ENCODE peak calls at places on chromosomes 11 and 22, in four cellular contexts. One of them, this sample, is unnamed.

GRCh38 chr11:122042981-122043380 is 73.0 kb downstream of the BLID start:
- DNase-seq in transverse colon: no peak
- DNase-seq in tibial nerve: no peak
- DNase-seq in aorta: no peak
- DNase-seq in this sample: peak; percentile 49

GRCh38 chr22:50191041-50191740 is 5.5 kb downstream of the TRABD start:
- DNase-seq in tibial nerve: no peak
- DNase-seq in aorta: no peak
- DNase-seq in transverse colon: peak; percentile 78
- DNase-seq in this sample: no peak

GRCh38 chr11:20022363-20023081 is 137.8 kb downstream of the DBX1 start:
- DNase-seq in transverse colon: no peak
- DNase-seq in tibial nerve: no peak
- DNase-seq in aorta: no peak
- DNase-seq in this sample: no peak

GRCh38 chr22:45574069-45574703 is 71.5 kb downstream of the FBLN1 start:
- DNase-seq in aorta: peak; percentile 70
- DNase-seq in tibial nerve: no peak
- DNase-seq in transverse colon: no peak
- DNase-seq in this sample: no peak

GRCh38 chr22:30826670-30827355 is 132.1 kb downstream of the OSBP2 start:
- DNase-seq in aorta: no peak
- DNase-seq in transverse colon: no peak
- DNase-seq in tibial nerve: no peak
- DNase-seq in this sample: no peak

GRCh38 chr11:26947379-26947844 is 46.5 kb upstream of the FIBIN start:
- DNase-seq in aorta: no peak
- DNase-seq in transverse colon: peak; percentile 25
- DNase-seq in tibial nerve: peak; percentile 74
- DNase-seq in this sample: peak; percentile 78

GRCh38 chr22:19661156-19661555 is 53.1 kb upstream of the SEPTIN5 start:
- DNase-seq in tibial nerve: no peak
- DNase-seq in transverse colon: no peak
- DNase-seq in aorta: no peak
- DNase-seq in this sample: no peak

GRCh38 chr11:127106142-127106541 is 105.6 kb upstream of the KIRREL3 start:
- DNase-seq in transverse colon: no peak
- DNase-seq in tibial nerve: no peak
- DNase-seq in aorta: no peak
- DNase-seq in this sample: no peak

GRCh38 chr11:120122921-120123683 is 14.8 kb downstream of the TRIM29 start:
- DNase-seq in transverse colon: no peak
- DNase-seq in aorta: no peak
- DNase-seq in tibial nerve: no peak
- DNase-seq in this sample: no peak

GRCh38 chr11:129881570-129882170 is 13.7 kb downstream of the NFRKB start:
- DNase-seq in transverse colon: no peak
- DNase-seq in tibial nerve: no peak
- DNase-seq in aorta: no peak
- DNase-seq in this sample: no peak

GRCh38 chr22:35601743-35602633 is 15.1 kb downstream of the MB start:
- DNase-seq in tibial nerve: peak; percentile 31
- DNase-seq in aorta: no peak
- DNase-seq in transverse colon: no peak
- DNase-seq in this sample: no peak

GRCh38 chr11:63132985-63133775 is 10.8 kb downstream of the SLC22A24 start:
- DNase-seq in tibial nerve: no peak
- DNase-seq in transverse colon: no peak
- DNase-seq in aorta: no peak
- DNase-seq in this sample: no peak

GRCh38 chr11:69310934-69311766 is 17.2 kb downstream of the MYEOV start:
- DNase-seq in tibial nerve: no peak
- DNase-seq in aorta: no peak
- DNase-seq in transverse colon: no peak
- DNase-seq in this sample: peak; percentile 62

GRCh38 chr11:36478700-36479329 is 31.3 kb downstream of the TRAF6 start:
- DNase-seq in tibial nerve: peak; percentile 36
- DNase-seq in aorta: no peak
- DNase-seq in transverse colon: peak; percentile 30
- DNase-seq in this sample: no peak

GRCh38 chr11:120667281-120667680 is 155.7 kb downstream of the GRIK4 start:
- DNase-seq in aorta: no peak
- DNase-seq in transverse colon: no peak
- DNase-seq in tibial nerve: no peak
- DNase-seq in this sample: no peak

GRCh38 chr22:39785232-39785631 is 108.3 kb downstream of the ENTHD1 start:
- DNase-seq in transverse colon: no peak
- DNase-seq in aorta: no peak
- DNase-seq in tibial nerve: no peak
- DNase-seq in this sample: no peak

GRCh38 chr11:13152264-13152663 is 125.3 kb upstream of the BMAL1 start:
- DNase-seq in transverse colon: no peak
- DNase-seq in aorta: no peak
- DNase-seq in tibial nerve: no peak
- DNase-seq in this sample: no peak

GRCh38 chr11:73189315-73189714 is 28.8 kb upstream of the P2RY2 start:
- DNase-seq in tibial nerve: no peak
- DNase-seq in aorta: no peak
- DNase-seq in transverse colon: peak; percentile 39
- DNase-seq in this sample: no peak

GRCh38 chr22:43857367-43857766 is 4.9 kb downstream of the SULT4A1 start:
- DNase-seq in tibial nerve: no peak
- DNase-seq in transverse colon: no peak
- DNase-seq in aorta: no peak
- DNase-seq in this sample: no peak

GRCh38 chr11:23112390-23112789 is 252.1 kb upstream of the CCDC179 start:
- DNase-seq in tibial nerve: no peak
- DNase-seq in transverse colon: no peak
- DNase-seq in aorta: no peak
- DNase-seq in this sample: no peak

GRCh38 chr22:45553333-45554039 is 50.8 kb downstream of the FBLN1 start:
- DNase-seq in tibial nerve: peak; percentile 67
- DNase-seq in transverse colon: peak; percentile 73
- DNase-seq in aorta: peak; percentile 96
- DNase-seq in this sample: peak; percentile 97

GRCh38 chr22:33105501-33105911 is 47.3 kb upstream of the SYN3 start:
- DNase-seq in aorta: no peak
- DNase-seq in tibial nerve: no peak
- DNase-seq in transverse colon: no peak
- DNase-seq in this sample: no peak

GRCh38 chr11:115965754-115966504 is 461.7 kb upstream of the CADM1 start:
- DNase-seq in transverse colon: no peak
- DNase-seq in aorta: no peak
- DNase-seq in tibial nerve: no peak
- DNase-seq in this sample: peak; percentile 52

GRCh38 chr22:38706101-38706884 is 549 bp downstream of the GTPBP1 start:
- DNase-seq in aorta: peak; percentile 86
- DNase-seq in transverse colon: peak; percentile 61
- DNase-seq in tibial nerve: peak; percentile 26
- DNase-seq in this sample: peak; percentile 62

GRCh38 chr11:126963603-126964353 is 36.8 kb downstream of the KIRREL3 start:
- DNase-seq in tibial nerve: no peak
- DNase-seq in transverse colon: peak; percentile 17
- DNase-seq in aorta: no peak
- DNase-seq in this sample: no peak

DNA sequence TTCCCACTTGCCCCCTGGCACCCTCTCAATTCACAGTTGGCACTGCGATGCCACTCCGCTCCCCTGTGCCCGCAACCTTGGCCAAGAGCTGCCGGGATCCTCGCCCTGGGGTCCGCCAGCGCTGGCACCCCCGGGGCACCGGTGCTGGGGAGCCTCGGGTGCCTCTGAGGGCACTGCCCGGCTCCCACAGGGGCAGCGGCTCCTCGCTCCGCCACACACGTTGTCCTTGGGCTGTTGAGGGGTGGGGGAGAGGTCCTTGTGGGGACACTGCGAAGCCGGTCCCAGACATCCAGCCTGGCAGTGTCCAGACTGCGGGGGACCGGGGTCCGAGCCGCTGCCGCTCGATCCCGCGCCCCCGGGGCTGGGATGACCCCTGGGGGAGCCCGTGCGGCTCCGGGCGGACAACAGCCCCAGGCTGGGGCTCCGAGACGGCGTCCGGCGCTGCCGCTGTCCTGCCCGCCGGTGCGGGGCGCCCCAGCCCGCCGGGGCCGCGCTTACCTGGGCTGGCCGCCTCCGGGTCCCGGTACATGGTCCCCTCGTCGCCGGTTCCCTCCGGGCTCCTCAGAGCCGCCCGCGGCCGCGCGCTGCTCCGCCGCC is 486 bp downstream of the SYT7 start:
- DNase-seq in transverse colon: no peak
- DNase-seq in tibial nerve: no peak
- DNase-seq in aorta: no peak
- DNase-seq in this sample: no peak
- H3K4me3 ChIP-seq in transverse colon: peak overlapping the region; percentile 49
- H3K4me3 ChIP-seq in tibial nerve: peak overlapping the region; percentile 62
- H3K4me3 ChIP-seq in aorta: peak overlapping the region; percentile 48
- H3K4me3 ChIP-seq in this sample: peak overlapping the region; percentile 35

GRCh38 chr22:20818471-20818870 is 40.1 kb downstream of the PI4KA start:
- DNase-seq in transverse colon: no peak
- DNase-seq in aorta: no peak
- DNase-seq in tibial nerve: no peak
- DNase-seq in this sample: no peak
- H3K36me3 ChIP-seq in transverse colon: no peaks in the 10 kb centered on the region
- H3K36me3 ChIP-seq in aorta: peaks cover 12% of the 10 kb centered on the region
- H3K36me3 ChIP-seq in tibial nerve: no peaks in the 10 kb centered on the region
- H3K36me3 ChIP-seq in this sample: peaks cover 48% of the 10 kb centered on the region

GRCh38 chr11:64643927-64644326 is 52.9 kb downstream of the SLC22A12 start:
- DNase-seq in transverse colon: no peak
- DNase-seq in tibial nerve: no peak
- DNase-seq in aorta: no peak
- DNase-seq in this sample: no peak
- H3K4me3 ChIP-seq in transverse colon: peak overlapping the region; percentile 35
- H3K4me3 ChIP-seq in tibial nerve: peak overlapping the region; percentile 36
- H3K4me3 ChIP-seq in aorta: no peak overlapping the region
- H3K4me3 ChIP-seq in this sample: no peak overlapping the region

GRCh38 chr22:31953251-31953650 is 8.9 kb downstream of the YWHAH start:
- DNase-seq in transverse colon: no peak
- DNase-seq in aorta: no peak
- DNase-seq in tibial nerve: no peak
- DNase-seq in this sample: no peak

GRCh38 chr22:31952459-31952858 is 8.1 kb downstream of the YWHAH start:
- DNase-seq in transverse colon: no peak
- DNase-seq in tibial nerve: no peak
- DNase-seq in aorta: no peak
- DNase-seq in this sample: no peak

GRCh38 chr22:31950226-31950625 is 5.9 kb downstream of the YWHAH start:
- DNase-seq in aorta: no peak
- DNase-seq in transverse colon: no peak
- DNase-seq in tibial nerve: no peak
- DNase-seq in this sample: no peak

GRCh38 chr22:31951201-31952093 is 7.1 kb downstream of the YWHAH start:
- DNase-seq in tibial nerve: no peak
- DNase-seq in aorta: no peak
- DNase-seq in transverse colon: no peak
- DNase-seq in this sample: no peak

DNA sequence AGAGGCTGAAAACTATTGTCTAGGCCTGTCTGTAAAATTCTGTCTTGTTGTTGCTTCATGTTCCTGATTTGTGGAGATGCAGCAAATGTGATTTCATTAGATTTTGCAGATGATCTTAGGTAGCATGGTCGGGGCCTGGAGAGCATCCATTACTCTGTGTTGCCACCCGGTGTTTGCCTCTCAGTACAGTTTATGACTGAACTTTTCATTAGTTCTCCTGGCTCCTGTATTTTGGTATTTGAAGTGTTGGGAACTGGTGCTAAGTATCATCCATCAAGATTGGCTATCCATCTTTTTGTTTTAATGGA is 7.7 kb downstream of the YWHAH start:
- DNase-seq in tibial nerve: no peak
- DNase-seq in transverse colon: no peak
- DNase-seq in aorta: no peak
- DNase-seq in this sample: no peak
- H3K36me3 ChIP-seq in tibial nerve: no peaks in the 10 kb centered on the region
- H3K36me3 ChIP-seq in transverse colon: no peaks in the 10 kb centered on the region
- H3K36me3 ChIP-seq in aorta: peaks cover 5% of the 10 kb centered on the region
- H3K36me3 ChIP-seq in this sample: peaks cover 93% of the 10 kb centered on the region

DNA sequence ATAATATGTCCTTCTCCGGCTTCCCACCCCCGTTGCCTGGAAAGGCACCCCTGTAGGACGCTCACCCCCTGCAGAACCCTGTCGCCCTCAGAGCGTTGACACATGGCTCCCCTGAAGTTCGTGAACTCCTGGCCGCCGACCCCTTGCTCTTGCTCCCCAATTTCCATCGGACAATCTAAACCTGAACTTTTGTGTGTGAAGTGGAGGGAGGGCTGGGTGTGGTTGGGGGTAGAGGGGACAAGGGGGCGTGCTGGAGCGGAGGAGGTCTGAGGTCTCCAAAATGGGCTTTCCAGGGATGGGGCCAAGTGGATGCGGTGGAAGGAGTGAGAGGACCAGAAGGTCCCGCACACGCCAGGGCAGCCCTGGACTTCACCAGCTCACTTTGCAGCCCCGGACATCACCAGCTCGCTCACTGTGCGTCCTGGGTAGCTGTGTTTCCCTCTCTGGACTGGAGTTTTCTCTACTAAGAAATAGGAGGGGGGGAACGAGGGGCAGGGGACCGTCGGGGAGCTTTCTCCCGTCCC is 18.6 kb downstream of the CREB3L1 start:
- DNase-seq in transverse colon: no peak
- DNase-seq in aorta: no peak
- DNase-seq in tibial nerve: no peak
- DNase-seq in this sample: no peak
- H3K4me3 ChIP-seq in transverse colon: peak overlapping the region; percentile 43
- H3K4me3 ChIP-seq in aorta: peak overlapping the region; percentile 75
- H3K4me3 ChIP-seq in tibial nerve: peak overlapping the region; percentile 61
- H3K4me3 ChIP-seq in this sample: peak overlapping the region; percentile 43

GRCh38 chr22:37298748-37299495 is 16.6 kb downstream of the CYTH4 start:
- DNase-seq in aorta: no peak
- DNase-seq in transverse colon: peak; percentile 21
- DNase-seq in tibial nerve: no peak
- DNase-seq in this sample: no peak
- H3K36me3 ChIP-seq in aorta: no peaks in the 10 kb centered on the region
- H3K36me3 ChIP-seq in transverse colon: no peaks in the 10 kb centered on the region
- H3K36me3 ChIP-seq in tibial nerve: no peaks in the 10 kb centered on the region
- H3K36me3 ChIP-seq in this sample: no peaks in the 10 kb centered on the region

GRCh38 chr11:43558556-43559127 is 121.9 kb upstream of the HSD17B12 start:
- DNase-seq in transverse colon: no peak
- DNase-seq in tibial nerve: no peak
- DNase-seq in aorta: no peak
- DNase-seq in this sample: no peak
- H3K4me3 ChIP-seq in transverse colon: no peak overlapping the region
- H3K4me3 ChIP-seq in tibial nerve: no peak overlapping the region
- H3K4me3 ChIP-seq in aorta: no peak overlapping the region
- H3K4me3 ChIP-seq in this sample: no peak overlapping the region

DNA sequence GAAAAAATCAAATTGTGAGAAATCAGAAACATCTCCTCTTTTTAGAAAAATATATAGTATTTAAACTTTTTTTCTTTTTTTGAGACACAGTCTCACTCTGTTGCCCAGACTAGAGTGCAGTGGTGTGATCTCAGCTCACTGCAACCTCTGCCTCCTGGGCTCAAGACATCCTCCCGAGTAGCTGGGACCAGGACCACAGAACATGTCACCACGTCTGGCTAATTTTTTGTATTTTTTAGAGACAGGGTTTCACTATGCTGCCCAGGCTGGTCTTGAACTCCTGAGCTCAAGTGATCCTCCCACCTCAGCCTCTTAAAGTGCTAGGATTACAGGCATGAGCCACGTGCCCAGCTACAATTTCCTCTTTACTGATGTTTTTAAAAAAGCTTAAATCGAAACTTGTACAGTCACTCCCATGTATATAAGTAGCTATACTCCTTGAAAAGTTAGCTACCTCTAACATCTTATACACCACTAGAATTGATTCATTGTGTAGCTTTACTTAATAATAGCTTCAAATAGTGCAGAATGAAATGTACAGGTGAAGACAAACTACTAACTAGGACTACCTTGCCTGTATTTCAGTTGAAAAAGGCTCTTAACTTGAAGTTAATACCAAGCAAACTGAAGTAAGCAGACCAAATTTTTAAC is 10.3 kb downstream of the EIF4G2 start:
- DNase-seq in transverse colon: no peak
- DNase-seq in aorta: no peak
- DNase-seq in tibial nerve: no peak
- DNase-seq in this sample: no peak
- H3K36me3 ChIP-seq in transverse colon: peaks cover 2% of the 10 kb centered on the region
- H3K36me3 ChIP-seq in aorta: peaks cover 14% of the 10 kb centered on the region
- H3K36me3 ChIP-seq in tibial nerve: peaks cover 5% of the 10 kb centered on the region
- H3K36me3 ChIP-seq in this sample: peaks cover 85% of the 10 kb centered on the region

This sample was measured in SJSA1.